ENCODE peak calls at places on chromosome 19, in six cellular contexts. D, C, P, J, T and H are unnamed samples.

GRCh38 chr19:5934779-5935472 is 20.9 kb downstream of the CAPS start:
- DNase-seq in P (no peak), C (no peak), J (no peak), T (no peak), D (no peak), H (no peak)

GRCh38 chr19:38233740-38234251 is 9.8 kb upstream of the DPF1 start:
- DNase-seq in T (no peak), C (peak; percentile 96), J (no peak), D (peak; percentile 79), P (peak; percentile 58), H (peak; percentile 95)

GRCh38 chr19:6276447-6276846 is 3.3 kb downstream of the MLLT1 start:
- DNase-seq in D (peak; percentile 75), C (no peak), P (no peak), J (no peak), T (no peak), H (no peak)

GRCh38 chr19:47697863-47698609 is 15.2 kb upstream of the EHD2 start:
- DNase-seq in C (peak; percentile 95), D (peak; percentile 86), J (peak; percentile 20), T (peak; percentile 84), P (peak; percentile 67), H (peak; percentile 86)

GRCh38 chr19:4130635-4131438 is 6.9 kb upstream of the MAP2K2 start:
- DNase-seq in J (no peak), T (no peak), D (peak; percentile 62), P (peak; percentile 93), C (no peak), H (no peak)

GRCh38 chr19:33377586-33378475 is 4.3 kb downstream of the CEBPG start:
- DNase-seq in D (no peak), J (no peak), C (no peak), T (no peak), P (no peak), H (no peak)

GRCh38 chr19:2524840-2525723 is 49.2 kb downstream of the GADD45B start:
- DNase-seq in D (no peak), C (peak; percentile 43), T (no peak), P (peak; percentile 68), J (no peak), H (no peak)

GRCh38 chr19:4803736-4804695 is 12.5 kb downstream of the FEM1A start:
- DNase-seq in P (peak; percentile 66), D (peak; percentile 85), J (no peak), C (peak; percentile 95), T (peak; percentile 57), H (peak; percentile 93)

GRCh38 chr19:33224694-33225457 is 774 bp downstream of the SLC7A10 start:
- DNase-seq in T (no peak), P (no peak), J (no peak), C (peak; percentile 42), D (no peak), H (no peak)

GRCh38 chr19:13092608-13093260 is 9.9 kb downstream of the LYL1 start:
- DNase-seq in J (no peak), P (peak; percentile 13), T (no peak), C (no peak), D (no peak), H (no peak)

GRCh38 chr19:28184997-28185396 is 1028.0 kb downstream of the UQCRFS1 start:
- DNase-seq in C (no peak), T (no peak), P (no peak), D (no peak), J (no peak), H (no peak)

GRCh38 chr19:24065243-24065642 is 21.7 kb upstream of the ZNF254 start:
- DNase-seq in T (no peak), J (no peak), C (no peak), D (no peak), P (no peak), H (no peak)

GRCh38 chr19:4472174-4472974 is at the start of gene HDGFL2:
- DNase-seq in C (no peak), D (no peak), J (no peak), T (no peak), P (no peak), H (no peak)

GRCh38 chr19:46756544-46756888 is 10.3 kb upstream of the STRN4 start:
- DNase-seq in J (no peak), T (no peak), P (no peak), D (no peak), C (no peak), H (no peak)

GRCh38 chr19:16303755-16304154 is 20.9 kb upstream of the KLF2 start:
- DNase-seq in D (no peak), P (no peak), T (no peak), J (no peak), C (no peak), H (no peak)

GRCh38 chr19:10007811-10008211 is 2.5 kb downstream of the COL5A3 start:
- DNase-seq in T (no peak), D (no peak), J (no peak), C (no peak), P (no peak), H (no peak)

GRCh38 chr19:53874384-53874995 is 6.8 kb downstream of the MYADM start:
- DNase-seq in C (no peak), T (no peak), D (no peak), P (no peak), J (no peak), H (no peak)

DNA sequence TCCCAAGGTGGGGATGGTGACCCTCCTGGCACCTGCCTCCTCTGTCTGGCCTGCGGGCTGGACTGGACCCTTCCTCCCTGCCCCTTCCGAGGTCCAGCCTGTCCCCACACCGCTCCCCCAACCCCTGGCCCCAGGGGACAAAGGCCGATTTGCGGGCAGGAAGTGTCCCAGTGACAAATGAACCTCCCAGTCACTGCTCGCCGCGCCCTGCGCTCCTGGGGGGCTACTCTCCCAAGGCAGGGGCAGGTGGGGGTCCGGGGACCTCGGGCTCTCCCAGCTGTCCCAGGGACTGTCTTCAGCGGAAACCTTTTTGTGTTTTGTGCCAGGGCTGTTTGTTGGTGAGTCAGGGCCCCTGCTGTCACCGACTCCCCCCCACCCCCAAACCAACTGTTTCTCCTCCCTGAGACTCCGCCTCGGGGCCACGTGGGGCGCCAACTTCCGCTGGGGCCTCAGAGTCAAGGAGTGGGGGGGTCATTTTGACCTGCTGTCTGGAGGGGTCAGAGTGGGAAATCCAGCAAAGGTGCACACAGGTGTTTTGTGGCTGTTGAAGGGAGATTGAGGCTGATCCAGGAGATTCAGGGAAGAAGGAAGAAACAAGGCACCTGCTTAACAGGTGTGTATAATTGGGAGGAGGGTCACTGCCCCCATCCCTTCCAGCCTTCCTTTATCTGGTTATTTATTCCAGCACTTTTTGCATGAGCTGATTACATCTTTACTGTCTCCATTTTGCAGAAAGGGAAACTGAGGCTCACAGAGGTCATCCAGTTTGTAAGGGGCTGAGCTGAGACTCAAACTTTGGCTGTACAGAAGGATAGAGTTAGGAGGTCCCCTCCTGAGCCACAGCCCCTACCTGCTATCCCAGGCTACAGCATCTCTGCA is 831 bp downstream of the PGPEP1 start:
- DNase-seq in J (no peak), P (peak; percentile 52), T (no peak), D (peak; percentile 84), C (peak; percentile 47), H (peak; percentile 55)
- TF ChIP-seq CREB1 in J (peak; percentile 31), P (no peak), T (no peak), D (no peak), C (no peak), H (no peak)

GRCh38 chr19:29623726-29624488 is 17.8 kb downstream of the POP4 start:
- DNase-seq in D (peak; percentile 49), C (no peak), P (no peak), T (no peak), J (no peak), H (no peak)

GRCh38 chr19:29626386-29626785 is 20.3 kb downstream of the POP4 start:
- DNase-seq in T (no peak), P (no peak), J (no peak), D (no peak), C (no peak), H (no peak)

GRCh38 chr19:29622191-29623070 is 16.3 kb downstream of the POP4 start:
- DNase-seq in P (no peak), T (no peak), J (no peak), C (no peak), D (no peak), H (no peak)

GRCh38 chr19:29624489-29625210 is 18.6 kb downstream of the POP4 start:
- DNase-seq in J (no peak), D (no peak), T (no peak), P (no peak), C (peak; percentile 39), H (no peak)

GRCh38 chr19:29625316-29625715 is 19.2 kb downstream of the POP4 start:
- DNase-seq in P (no peak), D (no peak), J (no peak), T (no peak), C (no peak), H (no peak)
- TF ChIP-seq CREB1 in P (no peak), D (no peak), J (no peak), T (no peak), C (no peak), H (no peak)

GRCh38 chr19:56271096-56271495 is 1.5 kb upstream of the EDDM13 start:
- DNase-seq in T (no peak), P (no peak), D (no peak), C (no peak), J (no peak), H (no peak)

GRCh38 chr19:56272448-56272847 is at the start of gene EDDM13:
- DNase-seq in J (no peak), P (no peak), C (no peak), D (no peak), T (no peak), H (no peak)

GRCh38 chr19:56266060-56266459 is 6.5 kb upstream of the EDDM13 start:
- DNase-seq in J (no peak), P (no peak), T (no peak), C (no peak), D (no peak), H (no peak)

GRCh38 chr19:56270676-56271075 is 1.9 kb upstream of the EDDM13 start:
- DNase-seq in C (no peak), J (no peak), T (no peak), D (no peak), P (no peak), H (no peak)

GRCh38 chr19:56269348-56269747 is 3.2 kb upstream of the EDDM13 start:
- DNase-seq in C (no peak), T (no peak), D (no peak), J (no peak), P (no peak), H (no peak)
- TF ChIP-seq CREB1 in C (no peak), T (no peak), D (no peak), J (no peak), P (no peak), H (no peak)

DNA sequence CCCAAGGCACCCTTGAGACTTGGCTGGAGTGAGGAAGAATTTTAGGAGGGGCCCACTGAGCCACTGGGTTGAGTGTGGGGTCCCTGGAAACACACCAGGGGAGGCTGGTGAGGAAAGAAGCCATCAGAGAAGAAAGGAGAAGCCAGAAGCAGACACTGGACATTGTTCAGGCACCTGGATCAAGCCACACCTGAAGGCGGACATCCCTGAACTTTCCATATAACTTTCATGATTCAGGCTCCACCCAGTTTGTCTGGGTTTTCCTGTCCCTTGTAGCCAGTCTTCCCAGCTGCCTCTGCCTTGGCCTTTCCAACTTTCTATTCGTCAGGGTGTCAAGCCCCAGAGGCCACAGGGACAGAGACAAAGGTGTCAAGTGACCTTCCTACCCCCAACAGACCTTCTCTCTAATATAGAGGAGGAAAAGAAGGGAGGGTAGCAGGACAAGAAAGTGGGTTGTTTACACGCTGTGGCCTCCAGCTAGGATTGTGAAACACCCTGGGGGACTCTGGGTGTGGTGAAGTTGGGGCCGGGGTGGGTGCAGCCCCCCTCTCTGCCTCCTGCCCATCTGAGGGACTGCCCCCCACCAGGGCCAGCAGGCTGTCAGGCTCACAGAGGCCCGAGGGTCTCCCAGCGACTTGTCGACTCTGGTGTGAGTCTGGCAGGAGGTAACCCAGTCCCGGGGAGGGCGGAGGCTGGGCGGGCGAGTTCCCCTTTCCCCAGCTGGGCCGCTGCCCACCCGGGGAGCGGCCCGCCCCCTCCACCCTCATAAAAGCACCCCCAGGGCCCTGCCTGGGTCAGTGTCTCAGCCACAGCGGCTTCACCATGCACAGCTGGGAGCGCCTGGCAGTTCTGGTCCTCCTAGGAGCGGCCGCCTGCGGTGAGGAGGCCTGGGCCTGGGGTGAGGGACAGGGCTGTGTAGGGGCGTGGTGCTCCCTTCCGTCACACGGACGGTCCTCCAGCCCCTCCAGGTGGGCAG is at the start of gene CFD:
- DNase-seq in T (no peak), P (no peak), D (no peak), C (no peak), J (no peak), H (peak; percentile 22)
- TF ChIP-seq CREB1 in T (no peak), P (no peak), D (no peak), C (no peak), J (no peak), H (no peak)